ENCODE peak calls at places on chromosomes 4 and X, in six cellular contexts. C, M, R, L, Y and A are unnamed samples.

GRCh38 chrX:19758536-19758935 is 128.9 kb downstream of the SH3KBP1 start:
- DNase-seq in M (no peak), C (no peak), Y (no peak), L (no peak), R (no peak), A (no peak)

GRCh38 chrX:132967049-132967448 is 8.6 kb upstream of the HS6ST2 start:
- DNase-seq in M (no peak), L (no peak), C (no peak), Y (no peak), R (no peak), A (no peak)

GRCh38 chr4:182447938-182448280 is 204.7 kb downstream of the TENM3 start:
- DNase-seq in L (no peak), M (no peak), Y (peak), R (peak), C (no peak), A (peak)

GRCh38 chrX:24282381-24283121 is 31.3 kb downstream of the SUPT20HL2 start:
- DNase-seq in C (no peak), R (peak), M (no peak), Y (no peak), L (no peak), A (no peak)

GRCh38 chr4:109994415-109994827 is 81.7 kb downstream of the EGF start:
- DNase-seq in M (no peak), Y (no peak), R (no peak), L (no peak), C (no peak), A (no peak)

GRCh38 chrX:2267890-2268289 is 232.9 kb downstream of the DHRSX start:
- DNase-seq in L (no peak), M (no peak), R (no peak), Y (no peak), C (no peak), A (no peak)

GRCh38 chr4:173573286-173573685 is 43.3 kb upstream of the HAND2 start:
- DNase-seq in C (no peak), R (no peak), Y (no peak), L (no peak), M (no peak), A (no peak)

GRCh38 chr4:14196141-14196540 is 568.6 kb upstream of the BOD1L1 start:
- DNase-seq in L (peak), C (peak), R (peak), M (peak), Y (peak), A (peak)

GRCh38 chr4:20126906-20127305 is 124.8 kb upstream of the SLIT2 start:
- DNase-seq in C (no peak), Y (peak), R (peak), L (peak), M (no peak), A (no peak)

GRCh38 chr4:109294468-109295020 is 7.9 kb downstream of the COL25A1 start:
- DNase-seq in C (no peak), Y (no peak), M (no peak), R (no peak), L (peak), A (no peak)

GRCh38 chr4:124372916-124373315 is 339.6 kb downstream of the ANKRD50 start:
- DNase-seq in L (no peak), Y (no peak), C (no peak), M (no peak), R (no peak), A (no peak)

GRCh38 chr4:75895744-75896314 is 6.4 kb downstream of the PPEF2 start:
- DNase-seq in Y (peak), C (peak), R (peak), L (no peak), M (no peak), A (no peak)

GRCh38 chr4:3472411-3473141 is 9.5 kb downstream of the DOK7 start:
- DNase-seq in Y (no peak), M (no peak), C (no peak), L (no peak), R (no peak), A (no peak)

GRCh38 chr4:36348403-36348938 is 67.1 kb downstream of the DTHD1 start:
- DNase-seq in R (no peak), Y (no peak), L (no peak), C (no peak), M (no peak), A (no peak)

GRCh38 chr4:136858911-136859310 is 673.4 kb downstream of the PCDH18 start:
- DNase-seq in Y (no peak), C (no peak), M (no peak), L (no peak), R (no peak), A (no peak)

GRCh38 chrX:53594354-53594753 is 92.2 kb downstream of the HUWE1 start:
- DNase-seq in C (no peak), L (peak), R (peak), M (no peak), Y (peak), A (no peak)

GRCh38 chrX:44904542-44905115 is 31.6 kb downstream of the KDM6A start:
- DNase-seq in M (no peak), Y (no peak), L (no peak), R (no peak), C (no peak), A (no peak)

GRCh38 chr4:10746371-10747143 is 62.0 kb upstream of the CLNK start:
- DNase-seq in R (peak), C (no peak), L (no peak), Y (no peak), M (no peak), A (no peak)

GRCh38 chr4:7805533-7806079 is 134.1 kb downstream of the AFAP1 start:
- DNase-seq in C (no peak), L (peak), R (peak), Y (peak), M (peak), A (no peak)

GRCh38 chr4:6546681-6547447 is 28.1 kb upstream of the MAN2B2 start:
- DNase-seq in Y (peak), M (peak), L (peak), R (peak), C (peak), A (peak)

GRCh38 chr4:172083236-172083635 is 270.0 kb downstream of the GALNTL6 start:
- DNase-seq in R (no peak), C (no peak), L (no peak), Y (no peak), M (no peak), A (no peak)

GRCh38 chrX:131812847-131813825 is 210.0 kb upstream of the STK26 start:
- DNase-seq in R (no peak), C (peak), L (peak), Y (peak), M (peak), A (no peak)

GRCh38 chr4:165177725-165178666 is 29.4 kb upstream of the KLHL2 start:
- DNase-seq in M (no peak), L (no peak), C (no peak), Y (no peak), R (no peak), A (no peak)

GRCh38 chr4:76458829-76459228 is 23.8 kb downstream of the SHROOM3 start:
- DNase-seq in Y (no peak), C (no peak), M (no peak), R (no peak), L (no peak), A (peak)

GRCh38 chr4:132818091-132818490 is 331.0 kb upstream of the PCDH10 start:
- DNase-seq in R (no peak), M (no peak), C (no peak), L (no peak), Y (no peak), A (peak)

GRCh38 chrX:46325312-46325877 is 219.8 kb downstream of the ZNF674 start:
- DNase-seq in R (peak), Y (peak), C (no peak), L (peak), M (peak), A (no peak)

GRCh38 chr4:37453004-37453360 is 208.4 kb downstream of the NWD2 start:
- DNase-seq in L (peak), Y (peak), M (peak), C (peak), R (peak), A (peak)

GRCh38 chrX:13223868-13224555 is 95.8 kb downstream of the ATXN3L start:
- DNase-seq in R (peak), Y (peak), M (peak), C (peak), L (peak), A (no peak)

GRCh38 chr4:142404191-142404611 is 441.9 kb downstream of the INPP4B start:
- DNase-seq in L (peak), M (peak), Y (peak), R (peak), C (no peak), A (no peak)

GRCh38 chrX:150080497-150080896 is 142.2 kb upstream of the EOLA2 start:
- DNase-seq in C (no peak), L (no peak), M (no peak), R (no peak), Y (no peak), A (no peak)

GRCh38 chr4:142567620-142568451 is 278.3 kb downstream of the INPP4B start:
- DNase-seq in L (no peak), C (peak), R (peak), M (no peak), Y (peak), A (no peak)

GRCh38 chr4:61294001-61294400 is 93.9 kb downstream of the ADGRL3 start:
- DNase-seq in C (no peak), L (no peak), M (no peak), R (no peak), Y (no peak), A (no peak)

GRCh38 chrX:6526564-6526963 is 8.4 kb downstream of the VCX3A start:
- DNase-seq in R (no peak), M (no peak), L (no peak), Y (no peak), C (no peak), A (no peak)

GRCh38 chr4:5215321-5215720 is 164.0 kb downstream of the STK32B start:
- DNase-seq in Y (no peak), C (no peak), M (no peak), R (no peak), L (no peak), A (no peak)

GRCh38 chr4:182806259-182807252 is 110.6 kb downstream of the DCTD start:
- DNase-seq in Y (peak), C (peak), M (peak), R (peak), L (peak), A (peak)

GRCh38 chr4:182261651-182262223 is 18.5 kb downstream of the TENM3 start:
- DNase-seq in R (no peak), C (no peak), Y (no peak), M (no peak), L (no peak), A (no peak)

GRCh38 chr4:2672082-2672481 is 84.1 kb downstream of the TNIP2 start:
- DNase-seq in C (no peak), L (no peak), R (no peak), M (no peak), Y (no peak), A (no peak)

GRCh38 chr4:57081651-57082349 is 28.4 kb downstream of the IGFBP7 start:
- DNase-seq in R (no peak), Y (no peak), M (no peak), L (no peak), C (no peak), A (no peak)

GRCh38 chr4:183142566-183143545 is 43.8 kb downstream of the WWC2 start:
- DNase-seq in C (peak), M (peak), R (peak), L (no peak), Y (peak), A (no peak)

GRCh38 chr4:3682236-3683076 is 83.7 kb upstream of the ADRA2C start:
- DNase-seq in L (no peak), C (no peak), Y (no peak), R (no peak), M (no peak), A (no peak)

GRCh38 chr4:42865572-42866189 is 26.8 kb upstream of the GRXCR1 start:
- DNase-seq in L (peak), C (peak), Y (peak), R (peak), M (peak), A (peak)
- TF ChIP-seq CTCF in L (peak), C (peak), Y (peak), R (peak), M (peak), A (peak)

DNA sequence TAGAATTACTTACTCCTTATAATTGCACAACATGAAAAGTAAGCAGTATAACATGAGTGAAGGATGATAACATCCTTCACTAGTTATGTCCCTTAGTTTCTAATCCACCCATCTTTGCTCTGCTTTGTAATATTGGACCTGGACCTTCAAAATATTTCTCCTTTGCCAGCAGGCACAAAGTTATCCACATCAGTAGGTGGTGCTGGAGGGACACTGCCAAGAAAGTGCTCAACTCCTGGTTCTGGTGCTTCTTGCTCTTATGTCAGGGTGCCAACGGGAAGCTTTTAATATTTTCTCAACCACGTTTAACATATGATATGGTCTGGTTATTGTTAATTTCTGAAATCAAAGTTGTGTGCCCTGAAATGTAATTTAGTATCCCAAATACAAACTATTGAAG is 49.1 kb downstream of the TMEM165 start:
- DNase-seq in R (peak), Y (peak), C (peak), L (peak), M (peak), A (no peak)
- TF ChIP-seq CTCF in R (peak), Y (peak), C (no peak), L (peak), M (no peak), A (no peak)

GRCh38 chr4:138521809-138522208 is 279.7 kb upstream of the SLC7A11 start:
- DNase-seq in C (no peak), L (no peak), R (no peak), Y (no peak), M (no peak), A (no peak)

GRCh38 chr4:138519436-138519835 is 277.3 kb upstream of the SLC7A11 start:
- DNase-seq in C (no peak), M (no peak), L (no peak), Y (no peak), R (no peak), A (no peak)

DNA sequence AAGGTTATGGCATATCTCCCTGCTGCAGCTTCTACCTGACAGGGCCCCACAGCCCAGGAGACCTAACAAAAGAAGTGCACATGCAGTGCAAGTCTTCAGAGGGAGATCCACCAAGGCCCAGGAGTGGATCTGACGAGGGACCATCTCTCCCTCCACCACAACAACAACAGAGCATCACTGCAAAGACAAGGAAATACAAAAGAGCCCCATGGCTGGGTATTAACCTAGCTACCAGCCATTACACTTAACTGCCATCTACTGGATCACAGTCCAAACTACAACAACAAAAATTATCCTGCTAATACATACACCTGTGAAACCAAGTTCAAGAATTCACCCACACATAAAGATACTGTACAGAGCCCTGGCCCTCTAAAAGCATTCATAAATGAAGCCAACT is 280.2 kb upstream of the SLC7A11 start:
- DNase-seq in M (no peak), C (peak), L (peak), Y (peak), R (peak), A (no peak)
- TF ChIP-seq CTCF in M (no peak), C (no peak), L (peak), Y (peak), R (peak), A (peak)

GRCh38 chr4:121200795-121201472 is 36.8 kb upstream of the TNIP3 start:
- DNase-seq in C (no peak), Y (no peak), M (no peak), L (no peak), R (no peak), A (no peak)
- TF ChIP-seq CTCF in C (no peak), Y (no peak), M (no peak), L (no peak), R (no peak), A (no peak)

GRCh38 chrX:21354725-21355124 is 19.5 kb upstream of the CNKSR2 start:
- DNase-seq in R (no peak), M (no peak), Y (no peak), C (no peak), L (no peak), A (no peak)
- TF ChIP-seq CTCF in R (no peak), M (no peak), Y (no peak), C (no peak), L (no peak), A (no peak)

GRCh38 chrX:40651620-40652223 is 4.4 kb upstream of the CXorf38 start:
- DNase-seq in L (peak), R (peak), M (peak), Y (no peak), C (peak), A (peak)
- TF ChIP-seq CTCF in L (peak), R (peak), M (peak), Y (peak), C (peak), A (peak)

GRCh38 chr4:180150818-180151217 is 2092.4 kb upstream of the TENM3 start:
- DNase-seq in Y (no peak), C (no peak), R (peak), L (no peak), M (no peak), A (no peak)
- TF ChIP-seq CTCF in Y (no peak), C (no peak), R (no peak), L (peak), M (peak), A (peak)

GRCh38 chrX:112874614-112875013 is 34.0 kb upstream of the AMOT start:
- DNase-seq in R (no peak), C (no peak), L (no peak), Y (no peak), M (no peak), A (no peak)

GRCh38 chrX:112877771-112878173 is 37.1 kb upstream of the AMOT start:
- DNase-seq in M (no peak), Y (no peak), L (no peak), R (no peak), C (no peak), A (no peak)

GRCh38 chrX:112868586-112868985 is 28.0 kb upstream of the AMOT start:
- DNase-seq in Y (no peak), C (no peak), R (no peak), M (no peak), L (no peak), A (no peak)

GRCh38 chrX:112874140-112874539 is 33.5 kb upstream of the AMOT start:
- DNase-seq in Y (no peak), R (peak), L (no peak), M (no peak), C (no peak), A (no peak)
- TF ChIP-seq CTCF in Y (no peak), R (no peak), L (no peak), M (no peak), C (no peak), A (peak)

GRCh38 chr4:153649572-153649991 is 34.5 kb upstream of the TLR2 start:
- DNase-seq in M (no peak), R (peak), Y (no peak), L (peak), C (peak), A (no peak)
- TF ChIP-seq CTCF in M (no peak), R (peak), Y (peak), L (peak), C (no peak), A (peak)